ENCODE peak calls at places on chromosomes 11 and 22, in seven cellular contexts. W, P, O, S, F, V and E are unnamed samples.

GRCh38 chr22:42830161-42830560 is 26.9 kb downstream of the ARFGAP3 start:
- DNase-seq in W (no peak), P (no peak), O (no peak), S (no peak), F (no peak), V (no peak), E (no peak)

GRCh38 chr22:27347951-27348350 is 453.6 kb downstream of the MN1 start:
- DNase-seq in W (no peak), P (no peak), O (no peak), S (no peak), F (no peak), V (no peak), E (no peak)

GRCh38 chr11:10845589-10845988 is 12.3 kb downstream of the ZBED5 start:
- DNase-seq in W (no peak), P (no peak), O (no peak), S (no peak), F (no peak), V (no peak), E (no peak)

GRCh38 chr22:29370556-29370955 is 17.8 kb downstream of the AP1B1 start:
- DNase-seq in W (no peak), P (no peak), O (no peak), S (no peak), F (peak), V (no peak), E (no peak)

GRCh38 chr11:45924927-45925326 is 2.5 kb downstream of the LARGE2 start:
- DNase-seq in W (no peak), P (no peak), O (no peak), S (no peak), F (no peak), V (no peak), E (no peak)

GRCh38 chr11:92401507-92401906 is 176.9 kb downstream of the FAT3 start:
- DNase-seq in W (no peak), P (no peak), O (no peak), S (no peak), F (no peak), V (no peak), E (no peak)

GRCh38 chr22:35318346-35319215 is 18.9 kb downstream of the TOM1 start:
- DNase-seq in W (no peak), P (no peak), O (no peak), S (no peak), F (no peak), V (no peak), E (no peak)

GRCh38 chr11:57322881-57323467 is 1.8 kb downstream of the TNKS1BP1 start:
- DNase-seq in W (no peak), P (no peak), O (no peak), S (no peak), F (no peak), V (no peak), E (no peak)

GRCh38 chr11:65658174-65659021 is 4.3 kb downstream of the RELA start:
- DNase-seq in W (no peak), P (no peak), O (no peak), S (no peak), F (no peak), V (no peak), E (peak)

GRCh38 chr11:134124660-134125451 is 56.0 kb downstream of the JAM3 start:
- DNase-seq in W (no peak), P (peak), O (no peak), S (no peak), F (peak), V (no peak), E (no peak)

GRCh38 chr11:109040303-109040702 is 375.4 kb downstream of the DDX10 start:
- DNase-seq in W (peak), P (peak), O (no peak), S (no peak), F (peak), V (peak), E (no peak)

GRCh38 chr11:80727315-80727714 is 1286.5 kb upstream of the TENM4 start:
- DNase-seq in W (no peak), P (no peak), O (peak), S (no peak), F (peak), V (peak), E (no peak)

GRCh38 chr11:64637346-64638016 is 46.5 kb downstream of the SLC22A12 start:
- DNase-seq in W (no peak), P (peak), O (no peak), S (no peak), F (no peak), V (no peak), E (no peak)

GRCh38 chr11:20110908-20111669 is 49.2 kb downstream of the DBX1 start:
- DNase-seq in W (peak), P (peak), O (peak), S (peak), F (peak), V (peak), E (peak)

GRCh38 chr22:37843746-37844089 is 416 bp downstream of the ANKRD54 start:
- DNase-seq in W (peak), P (peak), O (no peak), S (peak), F (no peak), V (no peak), E (peak)

GRCh38 chr11:64541131-64541530 is 49.9 kb upstream of the SLC22A12 start:
- DNase-seq in W (no peak), P (no peak), O (no peak), S (no peak), F (no peak), V (no peak), E (no peak)

GRCh38 chr11:134854391-134854991 is 442.4 kb upstream of the B3GAT1 start:
- DNase-seq in W (no peak), P (no peak), O (no peak), S (no peak), F (peak), V (no peak), E (no peak)

GRCh38 chr22:49769691-49770315 is 57.9 kb downstream of the BRD1 start:
- DNase-seq in W (no peak), P (no peak), O (no peak), S (no peak), F (no peak), V (no peak), E (no peak)

GRCh38 chr22:22881116-22882032 is 6.2 kb upstream of the IGLL5 start:
- DNase-seq in W (peak), P (peak), O (no peak), S (no peak), F (no peak), V (no peak), E (no peak)

GRCh38 chr11:67301313-67301921 is 1.9 kb upstream of the SSH3 start:
- DNase-seq in W (no peak), P (no peak), O (no peak), S (no peak), F (no peak), V (no peak), E (no peak)
- TF ChIP-seq POLR2AphosphoS5 in W (no peak), P (no peak), O (no peak), S (no peak), F (no peak), V (no peak), E (no peak)

GRCh38 chr11:1746956-1747752 is 3.2 kb downstream of the IFITM10 start:
- DNase-seq in W (no peak), P (peak), O (no peak), S (no peak), F (no peak), V (no peak), E (no peak)
- TF ChIP-seq TAF1 in W (no peak), P (no peak), O (no peak), S (no peak), F (no peak), V (no peak), E (no peak)

DNA sequence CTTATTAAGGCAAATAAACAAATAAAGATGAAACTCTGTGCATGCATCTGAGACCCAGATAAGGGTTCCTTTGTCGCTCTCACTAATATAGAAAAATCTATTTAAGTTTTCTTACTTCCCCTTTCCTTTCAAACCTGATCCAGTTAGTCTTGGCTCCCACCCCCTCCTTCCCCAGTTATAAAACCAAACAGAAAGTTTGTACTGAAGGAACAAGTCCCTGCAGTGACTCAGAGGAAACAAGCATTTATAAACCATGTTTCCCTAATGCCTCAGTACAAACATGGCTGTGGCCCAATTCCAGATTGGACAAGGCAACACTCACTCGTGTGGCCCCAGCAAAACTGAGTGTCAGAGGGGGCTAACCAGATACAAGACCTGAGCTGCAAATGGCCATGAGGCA is 65.5 kb upstream of the ARHGAP20 start:
- DNase-seq in W (no peak), P (no peak), O (peak), S (no peak), F (no peak), V (no peak), E (no peak)
- TF ChIP-seq POLR2AphosphoS5 in W (no peak), P (no peak), O (no peak), S (no peak), F (no peak), V (no peak), E (no peak)

DNA sequence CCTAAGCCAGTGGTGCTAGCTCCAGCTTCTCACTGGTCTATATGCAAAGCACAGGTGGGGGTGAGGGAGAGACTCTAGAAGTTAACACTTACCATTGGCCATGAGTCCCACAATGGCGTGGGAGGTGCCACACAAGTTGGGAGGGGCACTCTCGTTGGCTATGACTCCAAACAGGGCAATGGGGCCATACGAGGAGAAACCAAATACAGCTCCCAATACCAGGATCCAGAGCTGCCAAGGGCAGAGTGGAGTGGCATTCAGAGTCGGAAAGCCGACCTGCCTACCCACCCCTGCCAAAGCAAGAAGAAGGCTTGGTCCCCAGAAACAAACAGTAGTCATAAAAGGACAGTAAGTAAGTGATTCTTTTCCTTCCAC is 5.6 kb downstream of the SLC37A4 start:
- DNase-seq in W (peak), P (no peak), O (no peak), S (no peak), F (no peak), V (no peak), E (no peak)
- TF ChIP-seq TAF1 in W (no peak), P (no peak), O (no peak), S (no peak), F (no peak), V (no peak), E (no peak)

GRCh38 chr11:95067042-95067827 is 516 bp downstream of the SRSF8 start:
- DNase-seq in W (peak), P (peak), O (no peak), S (peak), F (peak), V (peak), E (peak)
- TF ChIP-seq POLR2AphosphoS5 in W (peak), P (peak), O (peak), S (no peak), F (peak), V (no peak), E (peak)